ENCODE peak calls at places on chromosome 22, in nine cellular contexts. One of them, this sample, is unnamed.

GRCh38 chr22:45602824-45603301 is 68.8 kb upstream of the ATXN10 start:
- DNase-seq in posterior vena cava: no peak
- DNase-seq in NCI-H1417: no peak
- DNase-seq in T-helper 1 cell: no peak
- DNase-seq in HT-29: no peak
- DNase-seq in NCI-H748 treated with DMSO at 0.1 percent for 48 hours: peak; percentile 65
- DNase-seq in kidney glomerular epithelial cell: no peak
- DNase-seq in HS-27A: no peak
- DNase-seq in HFF-Myc: peak; percentile 76
- DNase-seq in this sample: no peak

GRCh38 chr22:29106839-29107238 is 34.0 kb downstream of the KREMEN1 start:
- DNase-seq in posterior vena cava: no peak
- DNase-seq in NCI-H1417: no peak
- DNase-seq in T-helper 1 cell: no peak
- DNase-seq in HT-29: no peak
- DNase-seq in NCI-H748 treated with DMSO at 0.1 percent for 48 hours: no peak
- DNase-seq in kidney glomerular epithelial cell: no peak
- DNase-seq in HS-27A: no peak
- DNase-seq in HFF-Myc: no peak
- DNase-seq in this sample: no peak

GRCh38 chr22:39621826-39622225 is 51.3 kb downstream of the CACNA1I start:
- DNase-seq in posterior vena cava: no peak
- DNase-seq in NCI-H1417: no peak
- DNase-seq in T-helper 1 cell: no peak
- DNase-seq in HT-29: no peak
- DNase-seq in NCI-H748 treated with DMSO at 0.1 percent for 48 hours: no peak
- DNase-seq in kidney glomerular epithelial cell: no peak
- DNase-seq in HS-27A: no peak
- DNase-seq in HFF-Myc: no peak
- DNase-seq in this sample: no peak

GRCh38 chr22:46148885-46149492 is 1.3 kb upstream of the PPARA start:
- DNase-seq in posterior vena cava: peak; percentile 49
- DNase-seq in NCI-H1417: no peak
- DNase-seq in T-helper 1 cell: no peak
- DNase-seq in HT-29: no peak
- DNase-seq in NCI-H748 treated with DMSO at 0.1 percent for 48 hours: no peak
- DNase-seq in kidney glomerular epithelial cell: no peak
- DNase-seq in HS-27A: no peak
- DNase-seq in HFF-Myc: no peak
- DNase-seq in this sample: no peak

GRCh38 chr22:38228326-38228872 is 26.6 kb downstream of the MAFF start:
- DNase-seq in posterior vena cava: no peak
- DNase-seq in NCI-H1417: no peak
- DNase-seq in T-helper 1 cell: no peak
- DNase-seq in HT-29: no peak
- DNase-seq in NCI-H748 treated with DMSO at 0.1 percent for 48 hours: no peak
- DNase-seq in kidney glomerular epithelial cell: no peak
- DNase-seq in HS-27A: no peak
- DNase-seq in HFF-Myc: no peak
- DNase-seq in this sample: no peak

GRCh38 chr22:30116362-30117117 is 36.3 kb downstream of the HORMAD2 start:
- DNase-seq in posterior vena cava: no peak
- DNase-seq in NCI-H1417: no peak
- DNase-seq in T-helper 1 cell: no peak
- DNase-seq in HT-29: peak; percentile 13
- DNase-seq in NCI-H748 treated with DMSO at 0.1 percent for 48 hours: no peak
- DNase-seq in kidney glomerular epithelial cell: peak; percentile 58
- DNase-seq in HS-27A: peak; percentile 29
- DNase-seq in HFF-Myc: no peak
- DNase-seq in this sample: no peak

GRCh38 chr22:19525116-19525660 is 978 bp upstream of the CLDN5 start:
- DNase-seq in posterior vena cava: peak; percentile 73
- DNase-seq in NCI-H1417: no peak
- DNase-seq in T-helper 1 cell: no peak
- DNase-seq in HT-29: no peak
- DNase-seq in NCI-H748 treated with DMSO at 0.1 percent for 48 hours: no peak
- DNase-seq in kidney glomerular epithelial cell: no peak
- DNase-seq in HS-27A: no peak
- DNase-seq in HFF-Myc: no peak
- DNase-seq in this sample: no peak

GRCh38 chr22:36387664-36387913 is 178 bp downstream of the MYH9 start:
- DNase-seq in posterior vena cava: no peak
- DNase-seq in NCI-H1417: no peak
- DNase-seq in T-helper 1 cell: no peak
- DNase-seq in HT-29: no peak
- DNase-seq in NCI-H748 treated with DMSO at 0.1 percent for 48 hours: no peak
- DNase-seq in kidney glomerular epithelial cell: no peak
- DNase-seq in HS-27A: no peak
- DNase-seq in HFF-Myc: no peak
- DNase-seq in this sample: no peak

GRCh38 chr22:31944700-31945477 is 554 bp downstream of the YWHAH start:
- DNase-seq in posterior vena cava: peak; percentile 83
- DNase-seq in NCI-H1417: peak; percentile 78
- DNase-seq in T-helper 1 cell: peak; percentile 25
- DNase-seq in HT-29: peak; percentile 27
- DNase-seq in NCI-H748 treated with DMSO at 0.1 percent for 48 hours: no peak
- DNase-seq in kidney glomerular epithelial cell: no peak
- DNase-seq in HS-27A: no peak
- DNase-seq in HFF-Myc: no peak
- DNase-seq in this sample: no peak

GRCh38 chr22:20554824-20555223 is 47.4 kb downstream of the MED15 start:
- DNase-seq in posterior vena cava: peak; percentile 23
- DNase-seq in NCI-H1417: no peak
- DNase-seq in T-helper 1 cell: no peak
- DNase-seq in HT-29: no peak
- DNase-seq in NCI-H748 treated with DMSO at 0.1 percent for 48 hours: no peak
- DNase-seq in kidney glomerular epithelial cell: no peak
- DNase-seq in HS-27A: no peak
- DNase-seq in HFF-Myc: no peak
- DNase-seq in this sample: no peak

GRCh38 chr22:50498322-50498861 is 9.1 kb downstream of the LMF2 start:
- DNase-seq in posterior vena cava: no peak
- DNase-seq in NCI-H1417: no peak
- DNase-seq in T-helper 1 cell: peak; percentile 52
- DNase-seq in HT-29: peak; percentile 77
- DNase-seq in NCI-H748 treated with DMSO at 0.1 percent for 48 hours: peak; percentile 78
- DNase-seq in kidney glomerular epithelial cell: peak; percentile 63
- DNase-seq in HS-27A: no peak
- DNase-seq in HFF-Myc: peak; percentile 30
- DNase-seq in this sample: no peak

GRCh38 chr22:39493759-39494158 is 8.3 kb upstream of the MIEF1 start:
- DNase-seq in posterior vena cava: no peak
- DNase-seq in NCI-H1417: no peak
- DNase-seq in T-helper 1 cell: no peak
- DNase-seq in HT-29: no peak
- DNase-seq in NCI-H748 treated with DMSO at 0.1 percent for 48 hours: no peak
- DNase-seq in kidney glomerular epithelial cell: peak; percentile 3
- DNase-seq in HS-27A: peak; percentile 51
- DNase-seq in HFF-Myc: no peak
- DNase-seq in this sample: no peak

GRCh38 chr22:46070215-46070721 is 80.1 kb upstream of the PPARA start:
- DNase-seq in posterior vena cava: peak; percentile 97
- DNase-seq in NCI-H1417: no peak
- DNase-seq in T-helper 1 cell: no peak
- DNase-seq in HT-29: peak; percentile 54
- DNase-seq in NCI-H748 treated with DMSO at 0.1 percent for 48 hours: peak; percentile 42
- DNase-seq in kidney glomerular epithelial cell: peak; percentile 19
- DNase-seq in HS-27A: peak; percentile 41
- DNase-seq in HFF-Myc: no peak
- DNase-seq in this sample: no peak

GRCh38 chr22:37032134-37032534 is 12.6 kb downstream of the MPST start:
- DNase-seq in posterior vena cava: no peak
- DNase-seq in NCI-H1417: no peak
- DNase-seq in T-helper 1 cell: no peak
- DNase-seq in HT-29: no peak
- DNase-seq in NCI-H748 treated with DMSO at 0.1 percent for 48 hours: no peak
- DNase-seq in kidney glomerular epithelial cell: peak; percentile 16
- DNase-seq in HS-27A: no peak
- DNase-seq in HFF-Myc: no peak
- DNase-seq in this sample: no peak

GRCh38 chr22:37169947-37170688 is 17.9 kb downstream of the C1QTNF6 start:
- DNase-seq in posterior vena cava: peak; percentile 72
- DNase-seq in NCI-H1417: no peak
- DNase-seq in T-helper 1 cell: no peak
- DNase-seq in HT-29: no peak
- DNase-seq in NCI-H748 treated with DMSO at 0.1 percent for 48 hours: no peak
- DNase-seq in kidney glomerular epithelial cell: no peak
- DNase-seq in HS-27A: no peak
- DNase-seq in HFF-Myc: no peak
- DNase-seq in this sample: no peak

GRCh38 chr22:37647928-37648327 is 8.5 kb downstream of the SH3BP1 start:
- DNase-seq in posterior vena cava: no peak
- DNase-seq in NCI-H1417: no peak
- DNase-seq in T-helper 1 cell: no peak
- DNase-seq in HT-29: peak; percentile 87
- DNase-seq in NCI-H748 treated with DMSO at 0.1 percent for 48 hours: no peak
- DNase-seq in kidney glomerular epithelial cell: no peak
- DNase-seq in HS-27A: no peak
- DNase-seq in HFF-Myc: no peak
- DNase-seq in this sample: no peak

GRCh38 chr22:39431821-39432251 is 25.0 kb upstream of the MGAT3 start:
- DNase-seq in posterior vena cava: peak; percentile 84
- DNase-seq in NCI-H1417: no peak
- DNase-seq in T-helper 1 cell: no peak
- DNase-seq in HT-29: no peak
- DNase-seq in NCI-H748 treated with DMSO at 0.1 percent for 48 hours: no peak
- DNase-seq in kidney glomerular epithelial cell: no peak
- DNase-seq in HS-27A: no peak
- DNase-seq in HFF-Myc: no peak
- DNase-seq in this sample: no peak

GRCh38 chr22:28297504-28297903 is 378.4 kb upstream of the PITPNB start:
- DNase-seq in posterior vena cava: no peak
- DNase-seq in NCI-H1417: no peak
- DNase-seq in T-helper 1 cell: no peak
- DNase-seq in HT-29: no peak
- DNase-seq in NCI-H748 treated with DMSO at 0.1 percent for 48 hours: no peak
- DNase-seq in kidney glomerular epithelial cell: no peak
- DNase-seq in HS-27A: no peak
- DNase-seq in HFF-Myc: no peak
- DNase-seq in this sample: no peak

GRCh38 chr22:39598017-39598965 is 27.7 kb downstream of the CACNA1I start:
- DNase-seq in posterior vena cava: no peak
- DNase-seq in NCI-H1417: peak; percentile 44
- DNase-seq in T-helper 1 cell: peak; percentile 67
- DNase-seq in HT-29: peak; percentile 66
- DNase-seq in NCI-H748 treated with DMSO at 0.1 percent for 48 hours: peak; percentile 7
- DNase-seq in kidney glomerular epithelial cell: no peak
- DNase-seq in HS-27A: no peak
- DNase-seq in HFF-Myc: no peak
- DNase-seq in this sample: no peak

GRCh38 chr22:38284042-38284402 is 11.2 kb upstream of the TMEM184B start:
- DNase-seq in posterior vena cava: no peak
- DNase-seq in NCI-H1417: no peak
- DNase-seq in T-helper 1 cell: no peak
- DNase-seq in HT-29: no peak
- DNase-seq in NCI-H748 treated with DMSO at 0.1 percent for 48 hours: no peak
- DNase-seq in kidney glomerular epithelial cell: no peak
- DNase-seq in HS-27A: no peak
- DNase-seq in HFF-Myc: peak; percentile 46
- DNase-seq in this sample: no peak

GRCh38 chr22:43819691-43820670 is 7.9 kb upstream of the EFCAB6 start:
- DNase-seq in posterior vena cava: no peak
- DNase-seq in NCI-H1417: peak; percentile 26
- DNase-seq in T-helper 1 cell: no peak
- DNase-seq in HT-29: no peak
- DNase-seq in NCI-H748 treated with DMSO at 0.1 percent for 48 hours: peak; percentile 41
- DNase-seq in kidney glomerular epithelial cell: no peak
- DNase-seq in HS-27A: no peak
- DNase-seq in HFF-Myc: no peak
- DNase-seq in this sample: no peak

This sample was measured in 8988T.